ENCODE peak calls at places on chromosomes 1 and 21, in six cellular contexts. One of them, this sample, is unnamed.

GRCh38 chr1:157274698-157275534 is 136.7 kb upstream of the ETV3 start:
- DNase-seq in endodermal cell: peak
- DNase-seq in GM23248: peak
- DNase-seq in IMR-90: peak
- DNase-seq in Karpas-422: no peak
- DNase-seq in PC-3: peak
- DNase-seq in this sample: no peak

GRCh38 chr1:150549496-150550221 is 451 bp downstream of the ADAMTSL4 start:
- DNase-seq in endodermal cell: peak
- DNase-seq in GM23248: peak
- DNase-seq in IMR-90: no peak
- DNase-seq in Karpas-422: peak
- DNase-seq in PC-3: no peak
- DNase-seq in this sample: peak

GRCh38 chr1:17118706-17119075 is 560 bp downstream of the PADI2 start:
- DNase-seq in endodermal cell: peak
- DNase-seq in GM23248: peak
- DNase-seq in IMR-90: no peak
- DNase-seq in Karpas-422: no peak
- DNase-seq in PC-3: no peak
- DNase-seq in this sample: no peak

GRCh38 chr21:29114765-29115164 is 15.7 kb upstream of the MAP3K7CL start:
- DNase-seq in endodermal cell: peak
- DNase-seq in GM23248: peak
- DNase-seq in IMR-90: peak
- DNase-seq in Karpas-422: no peak
- DNase-seq in PC-3: peak
- DNase-seq in this sample: no peak

GRCh38 chr1:22330092-22330762 is 121.4 kb upstream of the ZBTB40 start:
- DNase-seq in endodermal cell: no peak
- DNase-seq in GM23248: no peak
- DNase-seq in IMR-90: no peak
- DNase-seq in Karpas-422: no peak
- DNase-seq in PC-3: no peak
- DNase-seq in this sample: peak

GRCh38 chr21:41559658-41560599 is 52.0 kb upstream of the TMPRSS2 start:
- DNase-seq in endodermal cell: no peak
- DNase-seq in GM23248: peak
- DNase-seq in IMR-90: no peak
- DNase-seq in Karpas-422: no peak
- DNase-seq in PC-3: no peak
- DNase-seq in this sample: no peak

GRCh38 chr21:29529139-29529538 is 230.4 kb downstream of the BACH1 start:
- DNase-seq in endodermal cell: no peak
- DNase-seq in GM23248: no peak
- DNase-seq in IMR-90: no peak
- DNase-seq in Karpas-422: no peak
- DNase-seq in PC-3: no peak
- DNase-seq in this sample: no peak

GRCh38 chr1:48498096-48498791 is 26.2 kb upstream of the SPATA6 start:
- DNase-seq in endodermal cell: peak
- DNase-seq in GM23248: peak
- DNase-seq in IMR-90: peak
- DNase-seq in Karpas-422: peak
- DNase-seq in PC-3: peak
- DNase-seq in this sample: peak

GRCh38 chr1:53560572-53561487 is 101.6 kb downstream of the DMRTB1 start:
- DNase-seq in endodermal cell: no peak
- DNase-seq in GM23248: no peak
- DNase-seq in IMR-90: peak
- DNase-seq in Karpas-422: no peak
- DNase-seq in PC-3: no peak
- DNase-seq in this sample: peak

GRCh38 chr1:53625049-53625448 is 113.9 kb downstream of the GLIS1 start:
- DNase-seq in endodermal cell: no peak
- DNase-seq in GM23248: peak
- DNase-seq in IMR-90: peak
- DNase-seq in Karpas-422: no peak
- DNase-seq in PC-3: no peak
- DNase-seq in this sample: no peak

GRCh38 chr1:113770031-113770430 is 10.7 kb upstream of the PHTF1 start:
- DNase-seq in endodermal cell: no peak
- DNase-seq in GM23248: no peak
- DNase-seq in IMR-90: no peak
- DNase-seq in Karpas-422: no peak
- DNase-seq in PC-3: no peak
- DNase-seq in this sample: no peak

GRCh38 chr1:239805042-239805441 is 286.6 kb upstream of the FMN2 start:
- DNase-seq in endodermal cell: no peak
- DNase-seq in GM23248: no peak
- DNase-seq in IMR-90: no peak
- DNase-seq in Karpas-422: no peak
- DNase-seq in PC-3: no peak
- DNase-seq in this sample: no peak

GRCh38 chr1:165161130-165161529 is 195.4 kb downstream of the LMX1A start:
- DNase-seq in endodermal cell: no peak
- DNase-seq in GM23248: no peak
- DNase-seq in IMR-90: no peak
- DNase-seq in Karpas-422: no peak
- DNase-seq in PC-3: peak
- DNase-seq in this sample: no peak

GRCh38 chr1:88659552-88659951 is 24.5 kb upstream of the PKN2 start:
- DNase-seq in endodermal cell: no peak
- DNase-seq in GM23248: no peak
- DNase-seq in IMR-90: no peak
- DNase-seq in Karpas-422: no peak
- DNase-seq in PC-3: no peak
- DNase-seq in this sample: no peak

GRCh38 chr1:902802-903201 is 20.9 kb upstream of the SAMD11 start:
- DNase-seq in endodermal cell: peak
- DNase-seq in GM23248: no peak
- DNase-seq in IMR-90: no peak
- DNase-seq in Karpas-422: no peak
- DNase-seq in PC-3: no peak
- DNase-seq in this sample: peak

GRCh38 chr1:156502749-156503671 is 2.4 kb upstream of the MEF2D start:
- DNase-seq in endodermal cell: peak
- DNase-seq in GM23248: peak
- DNase-seq in IMR-90: peak
- DNase-seq in Karpas-422: peak
- DNase-seq in PC-3: peak
- DNase-seq in this sample: peak

GRCh38 chr1:153907134-153907533 is 15.6 kb downstream of the GATAD2B start:
- DNase-seq in endodermal cell: no peak
- DNase-seq in GM23248: no peak
- DNase-seq in IMR-90: no peak
- DNase-seq in Karpas-422: no peak
- DNase-seq in PC-3: no peak
- DNase-seq in this sample: no peak

GRCh38 chr1:231966983-231967382 is 340.4 kb downstream of the DISC1 start:
- DNase-seq in endodermal cell: peak
- DNase-seq in GM23248: no peak
- DNase-seq in IMR-90: no peak
- DNase-seq in Karpas-422: no peak
- DNase-seq in PC-3: peak
- DNase-seq in this sample: no peak

GRCh38 chr1:27832762-27833161 is 2.2 kb downstream of the PPP1R8 start:
- DNase-seq in endodermal cell: no peak
- DNase-seq in GM23248: peak
- DNase-seq in IMR-90: peak
- DNase-seq in Karpas-422: no peak
- DNase-seq in PC-3: peak
- DNase-seq in this sample: no peak

GRCh38 chr1:155044812-155045690 is 6.1 kb upstream of the ADAM15 start:
- DNase-seq in endodermal cell: peak
- DNase-seq in GM23248: peak
- DNase-seq in IMR-90: peak
- DNase-seq in Karpas-422: peak
- DNase-seq in PC-3: peak
- DNase-seq in this sample: peak
- H3K9ac ChIP-seq in endodermal cell: no peak
- H3K9ac ChIP-seq in GM23248: no peak
- H3K9ac ChIP-seq in IMR-90: no peak
- H3K9ac ChIP-seq in Karpas-422: no peak
- H3K9ac ChIP-seq in PC-3: no peak
- H3K9ac ChIP-seq in this sample: no peak

DNA sequence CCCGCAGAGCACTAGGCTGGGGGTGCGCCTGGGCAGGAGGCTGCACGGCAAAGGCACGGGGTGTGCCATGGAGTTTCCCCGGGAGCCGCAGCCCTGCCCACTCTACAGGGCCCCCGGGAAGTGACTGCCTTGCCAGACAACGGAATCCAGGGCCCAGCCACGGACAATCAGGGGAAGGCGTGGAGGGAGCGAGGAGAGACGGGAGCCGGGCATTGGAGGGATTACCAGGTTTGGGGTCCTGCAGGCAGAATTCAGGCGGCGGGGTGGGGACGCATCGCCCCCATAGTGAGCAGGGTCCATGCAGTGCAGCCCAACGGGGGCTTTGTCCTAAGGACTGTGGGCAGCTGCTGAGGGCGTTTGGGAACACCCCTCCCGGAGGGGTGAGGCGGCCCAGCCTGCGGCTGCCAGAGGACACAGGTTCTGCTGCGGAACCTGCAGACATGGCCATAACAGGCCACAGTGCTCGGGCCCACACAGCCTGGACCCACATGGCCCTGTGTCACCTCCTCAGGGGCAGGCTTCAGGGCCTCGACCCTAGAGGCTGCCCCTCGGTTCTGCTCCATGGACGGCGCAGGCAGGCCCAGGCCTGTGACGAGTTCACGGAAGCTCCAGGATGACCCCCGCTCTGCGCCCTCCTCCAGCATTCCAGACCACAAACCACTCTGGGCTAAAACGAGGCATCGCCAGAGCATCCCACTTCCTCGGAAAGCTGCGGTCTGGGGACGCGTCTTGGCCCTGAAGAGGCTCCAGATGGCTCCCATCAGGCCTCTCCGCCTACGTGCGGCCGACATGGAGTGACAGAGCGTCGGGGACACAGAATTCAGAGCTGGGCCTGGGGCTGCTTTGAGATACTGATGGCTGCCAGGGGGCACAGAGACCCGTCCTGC is 54.5 kb downstream of the COL6A1 start:
- DNase-seq in endodermal cell: no peak
- DNase-seq in GM23248: peak
- DNase-seq in IMR-90: peak
- DNase-seq in Karpas-422: no peak
- DNase-seq in PC-3: no peak
- DNase-seq in this sample: peak
- H3K9ac ChIP-seq in endodermal cell: no peak
- H3K9ac ChIP-seq in GM23248: peak
- H3K9ac ChIP-seq in IMR-90: peak
- H3K9ac ChIP-seq in Karpas-422: no peak
- H3K9ac ChIP-seq in PC-3: no peak
- H3K9ac ChIP-seq in this sample: no peak

GRCh38 chr1:228379666-228380065 is 27.0 kb downstream of the TRIM11 start:
- DNase-seq in endodermal cell: no peak
- DNase-seq in GM23248: no peak
- DNase-seq in IMR-90: no peak
- DNase-seq in Karpas-422: no peak
- DNase-seq in PC-3: no peak
- DNase-seq in this sample: peak

GRCh38 chr1:228377664-228378452 is 28.8 kb downstream of the TRIM11 start:
- DNase-seq in endodermal cell: no peak
- DNase-seq in GM23248: no peak
- DNase-seq in IMR-90: no peak
- DNase-seq in Karpas-422: no peak
- DNase-seq in PC-3: peak
- DNase-seq in this sample: peak

GRCh38 chr1:228379165-228379460 is 27.5 kb downstream of the TRIM11 start:
- DNase-seq in endodermal cell: peak
- DNase-seq in GM23248: peak
- DNase-seq in IMR-90: no peak
- DNase-seq in Karpas-422: no peak
- DNase-seq in PC-3: no peak
- DNase-seq in this sample: no peak

GRCh38 chr1:228376651-228377631 is 29.7 kb downstream of the TRIM11 start:
- DNase-seq in endodermal cell: no peak
- DNase-seq in GM23248: no peak
- DNase-seq in IMR-90: no peak
- DNase-seq in Karpas-422: no peak
- DNase-seq in PC-3: no peak
- DNase-seq in this sample: peak

DNA sequence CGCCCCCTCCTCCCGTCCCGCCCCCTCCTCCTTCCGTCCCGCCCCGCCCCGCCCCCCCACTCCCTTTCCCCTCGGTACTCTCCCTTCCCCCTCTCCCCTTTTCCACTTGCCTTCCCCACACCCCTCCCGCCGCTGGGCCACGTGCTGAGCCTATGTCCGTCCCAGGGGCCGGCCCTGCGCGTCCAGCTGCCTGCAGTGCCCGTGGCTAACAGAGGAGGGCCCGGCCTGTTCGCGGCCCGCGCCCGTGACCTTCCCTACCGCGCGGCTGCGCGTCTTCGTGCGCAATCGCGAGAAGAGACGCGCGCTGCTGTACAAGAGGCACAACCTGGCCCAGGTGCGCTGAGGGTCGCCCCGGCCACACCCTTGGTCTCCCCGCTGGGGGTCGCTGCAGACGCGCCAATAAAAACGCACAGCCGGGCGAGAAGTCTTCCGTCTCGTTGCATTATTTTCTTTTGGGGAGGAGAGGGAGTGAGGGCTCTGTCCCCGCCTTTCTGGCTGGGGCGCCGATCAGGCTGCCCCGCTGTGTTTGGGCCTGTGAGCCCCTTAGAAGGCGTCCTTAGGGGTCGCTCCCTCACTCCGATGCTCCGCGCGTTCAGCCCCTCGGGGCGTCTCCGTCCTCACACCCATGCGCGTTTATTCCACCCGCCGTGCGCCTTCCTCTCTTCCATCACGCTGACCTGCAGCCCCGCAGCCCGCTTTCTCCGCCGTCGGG is 28.0 kb downstream of the TRIM11 start:
- DNase-seq in endodermal cell: peak
- DNase-seq in GM23248: peak
- DNase-seq in IMR-90: peak
- DNase-seq in Karpas-422: no peak
- DNase-seq in PC-3: peak
- DNase-seq in this sample: peak
- H3K9ac ChIP-seq in endodermal cell: peak
- H3K9ac ChIP-seq in GM23248: peak
- H3K9ac ChIP-seq in IMR-90: peak
- H3K9ac ChIP-seq in Karpas-422: no peak
- H3K9ac ChIP-seq in PC-3: peak
- H3K9ac ChIP-seq in this sample: peak

GRCh38 chr1:94326329-94326728 is 88.9 kb upstream of the ARHGAP29 start:
- DNase-seq in endodermal cell: peak
- DNase-seq in GM23248: peak
- DNase-seq in IMR-90: peak
- DNase-seq in Karpas-422: no peak
- DNase-seq in PC-3: peak
- DNase-seq in this sample: no peak

GRCh38 chr1:94322696-94323095 is 85.3 kb upstream of the ARHGAP29 start:
- DNase-seq in endodermal cell: peak
- DNase-seq in GM23248: peak
- DNase-seq in IMR-90: no peak
- DNase-seq in Karpas-422: no peak
- DNase-seq in PC-3: peak
- DNase-seq in this sample: no peak

GRCh38 chr1:94325379-94326302 is 88.3 kb upstream of the ARHGAP29 start:
- DNase-seq in endodermal cell: no peak
- DNase-seq in GM23248: peak
- DNase-seq in IMR-90: peak
- DNase-seq in Karpas-422: no peak
- DNase-seq in PC-3: peak
- DNase-seq in this sample: no peak

GRCh38 chr1:94323311-94324167 is 86.2 kb upstream of the ARHGAP29 start:
- DNase-seq in endodermal cell: no peak
- DNase-seq in GM23248: peak
- DNase-seq in IMR-90: no peak
- DNase-seq in Karpas-422: no peak
- DNase-seq in PC-3: peak
- DNase-seq in this sample: no peak

GRCh38 chr1:94324168-94324544 is 86.8 kb upstream of the ARHGAP29 start:
- DNase-seq in endodermal cell: no peak
- DNase-seq in GM23248: peak
- DNase-seq in IMR-90: peak
- DNase-seq in Karpas-422: no peak
- DNase-seq in PC-3: peak
- DNase-seq in this sample: no peak
- H3K9ac ChIP-seq in endodermal cell: no peak
- H3K9ac ChIP-seq in GM23248: peak
- H3K9ac ChIP-seq in IMR-90: peak
- H3K9ac ChIP-seq in Karpas-422: no peak
- H3K9ac ChIP-seq in PC-3: peak
- H3K9ac ChIP-seq in this sample: no peak

This sample was measured in kidney.